ENCODE peak calls at places on chromosomes 3 and 15, in four cellular contexts. R is islet precursor cell; I is T-helper 1 cell; P is activated CD8-positive, alpha-beta memory T cell treated with anti-CD3 and anti-CD28 coated beads for 24 hours. Y is an unnamed sample.

GRCh38 chr15:45139770-45140169 is 10.0 kb downstream of the DUOX1 start:
- DNase-seq in P (no peak), R (no peak), I (no peak), Y (no peak)

GRCh38 chr3:113100063-113100462 is 109.3 kb downstream of the GTPBP8 start:
- DNase-seq in I (no peak), R (no peak), P (no peak), Y (no peak)

GRCh38 chr3:193775421-193776077 is 182.5 kb downstream of the OPA1 start:
- DNase-seq in P (no peak), I (no peak), R (no peak), Y (no peak)

GRCh38 chr3:40124918-40125317 is 184.6 kb upstream of the EIF1B start:
- DNase-seq in I (no peak), R (no peak), P (no peak), Y (no peak)

GRCh38 chr3:9257092-9257491 is 7.6 kb upstream of the SRGAP3 start:
- DNase-seq in I (no peak), P (no peak), R (no peak), Y (no peak)

GRCh38 chr15:27095809-27096580 is 125.0 kb downstream of the GABRG3 start:
- DNase-seq in I (no peak), R (no peak), P (no peak), Y (no peak)

GRCh38 chr3:35184775-35185174 is 454.6 kb upstream of the ARPP21 start:
- DNase-seq in I (no peak), P (no peak), R (no peak), Y (no peak)

GRCh38 chr15:80999623-81000036 is 1.1 kb upstream of the TLNRD1 start:
- DNase-seq in P (peak; percentile 80), R (peak; percentile 61), I (peak; percentile 51), Y (no peak)

GRCh38 chr15:75531041-75531450 is 48.1 kb downstream of the PTPN9 start:
- DNase-seq in P (no peak), I (no peak), R (peak; percentile 63), Y (no peak)

GRCh38 chr3:127428344-127429001 is 140.6 kb upstream of the PRR20G start:
- DNase-seq in R (peak; percentile 55), I (no peak), P (no peak), Y (no peak)

GRCh38 chr3:107994181-107994580 is 96.7 kb downstream of the CD47 start:
- DNase-seq in P (no peak), I (no peak), R (no peak), Y (no peak)

GRCh38 chr3:38153986-38154608 is 11.2 kb upstream of the OXSR1 start:
- DNase-seq in P (no peak), R (peak; percentile 54), I (no peak), Y (no peak)

GRCh38 chr3:123414958-123415792 is 33.7 kb downstream of the ADCY5 start:
- DNase-seq in R (no peak), I (no peak), P (no peak), Y (no peak)

GRCh38 chr15:99564221-99565030 is 1.4 kb upstream of the MEF2A start:
- DNase-seq in P (no peak), R (peak; percentile 61), I (no peak), Y (peak; percentile 74)

GRCh38 chr3:117477214-117477755 is 767.7 kb downstream of the TUSC7 start:
- DNase-seq in P (no peak), I (no peak), R (no peak), Y (no peak)

GRCh38 chr3:142027713-142028112 is 121.6 kb downstream of the TFDP2 start:
- DNase-seq in I (no peak), R (no peak), P (no peak), Y (peak; percentile 0)

GRCh38 chr3:93992211-93992610 is 12.3 kb downstream of the ARL13B start:
- DNase-seq in I (no peak), P (no peak), R (no peak), Y (no peak)

GRCh38 chr15:75732206-75732808 is 19.7 kb upstream of the CSPG4 start:
- DNase-seq in R (no peak), I (no peak), P (no peak), Y (no peak)

GRCh38 chr3:33364531-33365128 is 75.6 kb downstream of the UBP1 start:
- DNase-seq in I (no peak), R (no peak), P (no peak), Y (no peak)

GRCh38 chr3:61451841-61452240 is 109.5 kb upstream of the PTPRG start:
- DNase-seq in P (no peak), I (no peak), R (no peak), Y (no peak)

GRCh38 chr15:85620321-85621044 is 174.2 kb downstream of the KLHL25 start:
- DNase-seq in P (no peak), I (no peak), R (no peak), Y (no peak)

GRCh38 chr3:41898631-41899030 is 63.3 kb downstream of the ULK4 start:
- DNase-seq in I (no peak), R (no peak), P (no peak), Y (no peak)

GRCh38 chr3:129610276-129610675 is 3.8 kb upstream of the PLXND1 start:
- DNase-seq in I (no peak), R (peak; percentile 72), P (no peak), Y (no peak)

GRCh38 chr15:56467626-56468025 is 2.7 kb upstream of the MNS1 start:
- DNase-seq in P (no peak), I (no peak), R (no peak), Y (no peak)

GRCh38 chr15:85764649-85765277 is 30.0 kb downstream of the KLHL25 start:
- DNase-seq in R (no peak), P (no peak), I (no peak), Y (no peak)

GRCh38 chr3:61381745-61382392 is 130.6 kb upstream of the FHIT start:
- DNase-seq in P (no peak), I (no peak), R (no peak), Y (peak; percentile 1)

GRCh38 chr3:195876297-195877031 is 31.9 kb downstream of the TNK2 start:
- DNase-seq in R (no peak), P (no peak), I (no peak), Y (no peak)

GRCh38 chr3:49903451-49904424 is at the start of gene MST1R:
- DNase-seq in I (peak; percentile 77), R (peak; percentile 93), P (peak; percentile 92), Y (no peak)

GRCh38 chr3:194072097-194072428 is 63.9 kb upstream of the HES1 start:
- DNase-seq in R (no peak), P (no peak), I (no peak), Y (no peak)

GRCh38 chr15:78811124-78811824 is at the start of gene ADAMTS7:
- DNase-seq in P (peak; percentile 78), R (peak; percentile 86), I (peak; percentile 32), Y (no peak)

GRCh38 chr3:40366203-40367162 is 20.5 kb upstream of the ENTPD3 start:
- DNase-seq in P (no peak), R (no peak), I (no peak), Y (no peak)

GRCh38 chr15:73127302-73127936 is 75.2 kb downstream of the NEO1 start:
- DNase-seq in R (peak; percentile 59), P (no peak), I (no peak), Y (no peak)

GRCh38 chr15:67135494-67135893 is 70.1 kb downstream of the SMAD3 start:
- DNase-seq in I (no peak), P (no peak), R (no peak), Y (no peak)